ENCODE peak calls at places on chromosomes 2 and 18, in nine cellular contexts. J is GDM1, N is fibroblast of mammary gland, Y is GM12878, T is HT1080, R is Karpas-422, U is GM19239, F is fibroblast of lung, Q is HTR-8/SVneo. L is an unnamed sample.

GRCh38 chr2:189613650-189614420 is 33.2 kb upstream of the SLC40A1 start:
- DNase-seq in J (no peak), N (peak), Y (no peak), T (no peak), R (peak), U (no peak), F (peak), Q (peak), L (no peak)

GRCh38 chr2:86274265-86274917 is 63.0 kb downstream of the REEP1 start:
- DNase-seq in J (no peak), N (peak), Y (peak), T (peak), R (no peak), U (peak), F (peak), Q (peak), L (peak)

GRCh38 chr2:23286765-23287155 is 98.2 kb upstream of the KLHL29 start:
- DNase-seq in J (no peak), N (peak), Y (no peak), T (peak), R (no peak), U (no peak), F (peak), Q (peak), L (peak)

GRCh38 chr18:56702946-56703345 is 51.8 kb downstream of the WDR7 start:
- DNase-seq in J (peak), N (peak), Y (no peak), T (peak), R (peak), U (peak), F (peak), Q (peak), L (peak)

GRCh38 chr2:196538189-196538588 is 101.3 kb upstream of the CCDC150 start:
- DNase-seq in J (no peak), N (no peak), Y (no peak), T (no peak), R (no peak), U (no peak), F (no peak), Q (no peak), L (no peak)

GRCh38 chr18:54089749-54090459 is 134.6 kb downstream of the MBD2 start:
- DNase-seq in J (no peak), N (no peak), Y (no peak), T (no peak), R (no peak), U (no peak), F (no peak), Q (no peak), L (no peak)

GRCh38 chr2:47207614-47208013 is 52.5 kb upstream of the STPG4 start:
- DNase-seq in J (no peak), N (no peak), Y (no peak), T (no peak), R (no peak), U (no peak), F (no peak), Q (no peak), L (no peak)

GRCh38 chr2:100660851-100661584 is 98.2 kb downstream of the PDCL3 start:
- DNase-seq in J (no peak), N (no peak), Y (no peak), T (no peak), R (no peak), U (no peak), F (no peak), Q (no peak), L (no peak)

GRCh38 chr2:236840215-236840614 is 245.5 kb upstream of the COPS8 start:
- DNase-seq in J (no peak), N (no peak), Y (no peak), T (no peak), R (no peak), U (no peak), F (no peak), Q (no peak), L (no peak)

GRCh38 chr2:163878718-163879117 is 142.9 kb upstream of the FIGN start:
- DNase-seq in J (no peak), N (peak), Y (no peak), T (peak), R (peak), U (no peak), F (no peak), Q (no peak), L (peak)

GRCh38 chr2:143903172-143903856 is 616.6 kb downstream of the ZEB2 start:
- DNase-seq in J (no peak), N (peak), Y (no peak), T (no peak), R (no peak), U (no peak), F (peak), Q (no peak), L (peak)

GRCh38 chr2:133579295-133579694 is 11.0 kb upstream of the NCKAP5 start:
- DNase-seq in J (no peak), N (peak), Y (no peak), T (peak), R (no peak), U (no peak), F (peak), Q (no peak), L (peak)

GRCh38 chr2:11028407-11028916 is 116.7 kb downstream of the KCNF1 start:
- DNase-seq in J (no peak), N (no peak), Y (no peak), T (no peak), R (no peak), U (no peak), F (no peak), Q (no peak), L (no peak)

GRCh38 chr2:47339745-47340541 is 63.0 kb upstream of the MSH2 start:
- DNase-seq in J (no peak), N (peak), Y (no peak), T (peak), R (peak), U (no peak), F (peak), Q (peak), L (peak)

GRCh38 chr2:2826209-2826551 is 495.1 kb upstream of the MYT1L start:
- DNase-seq in J (no peak), N (no peak), Y (no peak), T (no peak), R (no peak), U (no peak), F (no peak), Q (no peak), L (no peak)

GRCh38 chr18:75173125-75173432 is 35.9 kb downstream of the PTGR3 start:
- DNase-seq in J (no peak), N (peak), Y (peak), T (peak), R (peak), U (peak), F (no peak), Q (no peak), L (no peak)

GRCh38 chr18:76491801-76492668 is 3.0 kb downstream of the ZNF516 start:
- DNase-seq in J (no peak), N (peak), Y (no peak), T (peak), R (peak), U (no peak), F (peak), Q (no peak), L (peak)

GRCh38 chr2:25598911-25599310 is 74.5 kb downstream of the DTNB start:
- DNase-seq in J (no peak), N (no peak), Y (no peak), T (no peak), R (no peak), U (no peak), F (no peak), Q (no peak), L (no peak)

GRCh38 chr2:70005752-70006446 is 44.5 kb upstream of the ASPRV1 start:
- DNase-seq in J (no peak), N (no peak), Y (no peak), T (no peak), R (no peak), U (no peak), F (no peak), Q (no peak), L (no peak)

GRCh38 chr2:168944065-168944464 is 43.0 kb downstream of the G6PC2 start:
- DNase-seq in J (no peak), N (no peak), Y (no peak), T (no peak), R (peak), U (no peak), F (no peak), Q (no peak), L (no peak)